ENCODE peak calls at places on chromosomes 11 and 22, in six cellular contexts. One of them, this sample, is unnamed.

GRCh38 chr11:127843483-127844396 is 743.6 kb downstream of the ETS1 start:
- DNase-seq in GM12864: peak; percentile 13
- DNase-seq in NCI-H2029: peak; percentile 67
- DNase-seq in GM23248: peak; percentile 88
- DNase-seq in islet precursor cell: peak; percentile 86
- DNase-seq in A549: peak; percentile 51
- DNase-seq in this sample: no peak

GRCh38 chr11:2819316-2819715 is 66.3 kb downstream of the CDKN1C start:
- DNase-seq in NCI-H2029: no peak
- DNase-seq in GM23248: no peak
- DNase-seq in A549: no peak
- DNase-seq in GM12864: no peak
- DNase-seq in islet precursor cell: no peak
- DNase-seq in this sample: no peak

GRCh38 chr11:77517226-77517625 is 43.3 kb upstream of the PAK1 start:
- DNase-seq in GM12864: no peak
- DNase-seq in GM23248: peak; percentile 13
- DNase-seq in A549: no peak
- DNase-seq in islet precursor cell: no peak
- DNase-seq in NCI-H2029: no peak
- DNase-seq in this sample: no peak

GRCh38 chr22:30905696-30906341 is 62.8 kb downstream of the MORC2 start:
- DNase-seq in islet precursor cell: peak; percentile 47
- DNase-seq in NCI-H2029: no peak
- DNase-seq in GM23248: no peak
- DNase-seq in A549: no peak
- DNase-seq in GM12864: no peak
- DNase-seq in this sample: no peak

GRCh38 chr11:6474806-6475500 is 1.2 kb upstream of the TRIM3 start:
- DNase-seq in GM23248: peak; percentile 50
- DNase-seq in A549: no peak
- DNase-seq in islet precursor cell: no peak
- DNase-seq in GM12864: no peak
- DNase-seq in NCI-H2029: no peak
- DNase-seq in this sample: no peak

GRCh38 chr22:45879552-45879949 is 97.4 kb downstream of the WNT7B start:
- DNase-seq in NCI-H2029: no peak
- DNase-seq in islet precursor cell: no peak
- DNase-seq in A549: no peak
- DNase-seq in GM23248: no peak
- DNase-seq in GM12864: no peak
- DNase-seq in this sample: no peak

GRCh38 chr22:27723708-27724107 is 77.8 kb downstream of the MN1 start:
- DNase-seq in islet precursor cell: no peak
- DNase-seq in GM23248: no peak
- DNase-seq in A549: no peak
- DNase-seq in GM12864: no peak
- DNase-seq in NCI-H2029: no peak
- DNase-seq in this sample: no peak

GRCh38 chr22:17085277-17086091 is 684 bp downstream of the IL17RA start:
- DNase-seq in islet precursor cell: peak; percentile 58
- DNase-seq in A549: no peak
- DNase-seq in NCI-H2029: no peak
- DNase-seq in GM12864: no peak
- DNase-seq in GM23248: peak; percentile 68
- DNase-seq in this sample: no peak

GRCh38 chr11:6862961-6863360 is at the start of gene OR10A2:
- DNase-seq in A549: no peak
- DNase-seq in GM23248: peak; percentile 59
- DNase-seq in islet precursor cell: no peak
- DNase-seq in GM12864: no peak
- DNase-seq in NCI-H2029: no peak
- DNase-seq in this sample: no peak

GRCh38 chr22:30647536-30647935 is 12.0 kb downstream of the SLC35E4 start:
- DNase-seq in GM23248: no peak
- DNase-seq in GM12864: no peak
- DNase-seq in islet precursor cell: no peak
- DNase-seq in A549: no peak
- DNase-seq in NCI-H2029: no peak
- DNase-seq in this sample: no peak

GRCh38 chr11:112809429-112809828 is 151.8 kb upstream of the NCAM1 start:
- DNase-seq in A549: no peak
- DNase-seq in GM23248: no peak
- DNase-seq in NCI-H2029: no peak
- DNase-seq in islet precursor cell: no peak
- DNase-seq in GM12864: no peak
- DNase-seq in this sample: no peak

GRCh38 chr11:64566042-64566914 is 24.7 kb upstream of the SLC22A12 start:
- DNase-seq in A549: peak; percentile 83
- DNase-seq in NCI-H2029: no peak
- DNase-seq in GM12864: no peak
- DNase-seq in islet precursor cell: peak; percentile 97
- DNase-seq in GM23248: peak; percentile 88
- DNase-seq in this sample: no peak

GRCh38 chr22:39932918-39933649 is 27.1 kb upstream of the TMA7B start:
- DNase-seq in A549: peak; percentile 22
- DNase-seq in GM23248: peak; percentile 36
- DNase-seq in islet precursor cell: peak; percentile 70
- DNase-seq in GM12864: no peak
- DNase-seq in NCI-H2029: no peak
- DNase-seq in this sample: no peak